ENCODE peak calls at places on chromosomes 2 and 18, in eight cellular contexts. One of them, this sample, is unnamed.

GRCh38 chr2:96523659-96524481 is 12.7 kb upstream of the ARID5A start:
- DNase-seq in mesenchymal stem cell: no peak
- DNase-seq in fibroblast of lung: no peak
- DNase-seq in MM.1S: no peak
- DNase-seq in PC-3: no peak
- DNase-seq in H9: no peak
- DNase-seq in mesendoderm: no peak
- DNase-seq in Karpas-422: no peak
- DNase-seq in this sample: no peak

GRCh38 chr2:9991829-9992273 is 40.4 kb downstream of the GRHL1 start:
- DNase-seq in H9: no peak
- DNase-seq in PC-3: peak; percentile 86
- DNase-seq in mesenchymal stem cell: no peak
- DNase-seq in Karpas-422: no peak
- DNase-seq in mesendoderm: no peak
- DNase-seq in MM.1S: no peak
- DNase-seq in fibroblast of lung: peak; percentile 38
- DNase-seq in this sample: peak; percentile 24

GRCh38 chr2:217086038-217086522 is 226.2 kb upstream of the TNP1 start:
- DNase-seq in PC-3: peak; percentile 21
- DNase-seq in H9: no peak
- DNase-seq in Karpas-422: no peak
- DNase-seq in mesendoderm: no peak
- DNase-seq in mesenchymal stem cell: peak; percentile 60
- DNase-seq in fibroblast of lung: peak; percentile 90
- DNase-seq in MM.1S: no peak
- DNase-seq in this sample: peak; percentile 89

GRCh38 chr18:78753240-78753639 is 226.4 kb upstream of the SALL3 start:
- DNase-seq in H9: peak; percentile 19
- DNase-seq in MM.1S: no peak
- DNase-seq in mesenchymal stem cell: no peak
- DNase-seq in PC-3: no peak
- DNase-seq in mesendoderm: no peak
- DNase-seq in Karpas-422: no peak
- DNase-seq in fibroblast of lung: no peak
- DNase-seq in this sample: no peak

GRCh38 chr18:79552696-79553095 is 126.9 kb upstream of the CTDP1 start:
- DNase-seq in mesendoderm: no peak
- DNase-seq in PC-3: no peak
- DNase-seq in fibroblast of lung: no peak
- DNase-seq in mesenchymal stem cell: no peak
- DNase-seq in H9: no peak
- DNase-seq in Karpas-422: no peak
- DNase-seq in MM.1S: no peak
- DNase-seq in this sample: no peak

GRCh38 chr2:110690345-110690965 is 12.6 kb upstream of the BUB1 start:
- DNase-seq in fibroblast of lung: no peak
- DNase-seq in mesenchymal stem cell: no peak
- DNase-seq in MM.1S: no peak
- DNase-seq in PC-3: no peak
- DNase-seq in H9: no peak
- DNase-seq in mesendoderm: no peak
- DNase-seq in Karpas-422: no peak
- DNase-seq in this sample: no peak

GRCh38 chr18:9066817-9067306 is 35.6 kb upstream of the NDUFV2 start:
- DNase-seq in mesenchymal stem cell: no peak
- DNase-seq in MM.1S: peak; percentile 98
- DNase-seq in Karpas-422: no peak
- DNase-seq in fibroblast of lung: no peak
- DNase-seq in PC-3: no peak
- DNase-seq in H9: no peak
- DNase-seq in mesendoderm: no peak
- DNase-seq in this sample: no peak

GRCh38 chr2:117918608-117919007 is 95.3 kb downstream of the CCDC93 start:
- DNase-seq in MM.1S: peak; percentile 99
- DNase-seq in fibroblast of lung: no peak
- DNase-seq in mesendoderm: no peak
- DNase-seq in H9: no peak
- DNase-seq in Karpas-422: peak; percentile 29
- DNase-seq in mesenchymal stem cell: no peak
- DNase-seq in PC-3: no peak
- DNase-seq in this sample: no peak

GRCh38 chr18:48600746-48601090 is 61.9 kb downstream of the CTIF start:
- DNase-seq in mesenchymal stem cell: peak; percentile 43
- DNase-seq in PC-3: no peak
- DNase-seq in mesendoderm: peak; percentile 62
- DNase-seq in H9: no peak
- DNase-seq in Karpas-422: no peak
- DNase-seq in MM.1S: no peak
- DNase-seq in fibroblast of lung: peak; percentile 48
- DNase-seq in this sample: peak; percentile 18

GRCh38 chr2:65710779-65711295 is 278.4 kb upstream of the SPRED2 start:
- DNase-seq in MM.1S: no peak
- DNase-seq in PC-3: peak; percentile 65
- DNase-seq in mesenchymal stem cell: peak; percentile 10
- DNase-seq in fibroblast of lung: peak; percentile 43
- DNase-seq in mesendoderm: peak; percentile 73
- DNase-seq in Karpas-422: peak; percentile 65
- DNase-seq in H9: peak; percentile 43
- DNase-seq in this sample: peak; percentile 25

GRCh38 chr2:238104521-238105311 is 4.6 kb downstream of the ESPNL start:
- DNase-seq in MM.1S: no peak
- DNase-seq in H9: peak; percentile 31
- DNase-seq in fibroblast of lung: no peak
- DNase-seq in PC-3: no peak
- DNase-seq in mesendoderm: no peak
- DNase-seq in mesenchymal stem cell: no peak
- DNase-seq in Karpas-422: no peak
- DNase-seq in this sample: no peak

GRCh38 chr18:43012951-43013350 is 102.5 kb downstream of the RIT2 start:
- DNase-seq in MM.1S: no peak
- DNase-seq in PC-3: no peak
- DNase-seq in Karpas-422: no peak
- DNase-seq in fibroblast of lung: no peak
- DNase-seq in mesendoderm: no peak
- DNase-seq in mesenchymal stem cell: peak; percentile 38
- DNase-seq in H9: no peak
- DNase-seq in this sample: no peak

GRCh38 chr18:6997802-6998201 is 119.8 kb downstream of the LAMA1 start:
- DNase-seq in H9: no peak
- DNase-seq in PC-3: peak; percentile 7
- DNase-seq in fibroblast of lung: no peak
- DNase-seq in mesenchymal stem cell: no peak
- DNase-seq in MM.1S: no peak
- DNase-seq in mesendoderm: no peak
- DNase-seq in Karpas-422: no peak
- DNase-seq in this sample: no peak

GRCh38 chr2:30445266-30445821 is 1.7 kb upstream of the LCLAT1 start:
- DNase-seq in MM.1S: no peak
- DNase-seq in PC-3: no peak
- DNase-seq in H9: no peak
- DNase-seq in Karpas-422: no peak
- DNase-seq in mesendoderm: no peak
- DNase-seq in fibroblast of lung: no peak
- DNase-seq in mesenchymal stem cell: no peak
- DNase-seq in this sample: no peak

GRCh38 chr2:30439879-30440278 is 7.2 kb upstream of the LCLAT1 start:
- DNase-seq in mesendoderm: no peak
- DNase-seq in MM.1S: no peak
- DNase-seq in fibroblast of lung: no peak
- DNase-seq in mesenchymal stem cell: no peak
- DNase-seq in Karpas-422: no peak
- DNase-seq in H9: no peak
- DNase-seq in PC-3: no peak
- DNase-seq in this sample: no peak

GRCh38 chr2:30441023-30441422 is 6.0 kb upstream of the LCLAT1 start:
- DNase-seq in MM.1S: no peak
- DNase-seq in PC-3: no peak
- DNase-seq in mesendoderm: peak; percentile 32
- DNase-seq in fibroblast of lung: no peak
- DNase-seq in mesenchymal stem cell: no peak
- DNase-seq in Karpas-422: no peak
- DNase-seq in H9: no peak
- DNase-seq in this sample: no peak

GRCh38 chr2:30444283-30444682 is 2.8 kb upstream of the LCLAT1 start:
- DNase-seq in Karpas-422: no peak
- DNase-seq in MM.1S: no peak
- DNase-seq in H9: no peak
- DNase-seq in mesendoderm: no peak
- DNase-seq in mesenchymal stem cell: no peak
- DNase-seq in PC-3: no peak
- DNase-seq in fibroblast of lung: no peak
- DNase-seq in this sample: no peak

GRCh38 chr2:30443081-30443480 is 4.0 kb upstream of the LCLAT1 start:
- DNase-seq in PC-3: no peak
- DNase-seq in fibroblast of lung: no peak
- DNase-seq in mesendoderm: no peak
- DNase-seq in Karpas-422: no peak
- DNase-seq in H9: no peak
- DNase-seq in MM.1S: no peak
- DNase-seq in mesenchymal stem cell: no peak
- DNase-seq in this sample: no peak
- H3K4me1 ChIP-seq in PC-3: peaks cover 12% of the 10 kb centered on the region
- H3K4me1 ChIP-seq in fibroblast of lung: peaks cover 5% of the 10 kb centered on the region
- H3K4me1 ChIP-seq in mesendoderm: peaks cover 4% of the 10 kb centered on the region
- H3K4me1 ChIP-seq in Karpas-422: peaks cover 19% of the 10 kb centered on the region
- H3K4me1 ChIP-seq in H9: no peaks in the 10 kb centered on the region
- H3K4me1 ChIP-seq in MM.1S: peaks cover 10% of the 10 kb centered on the region
- H3K4me1 ChIP-seq in mesenchymal stem cell: peaks cover 5% of the 10 kb centered on the region
- H3K4me1 ChIP-seq in this sample: peaks cover 8% of the 10 kb centered on the region

DNA sequence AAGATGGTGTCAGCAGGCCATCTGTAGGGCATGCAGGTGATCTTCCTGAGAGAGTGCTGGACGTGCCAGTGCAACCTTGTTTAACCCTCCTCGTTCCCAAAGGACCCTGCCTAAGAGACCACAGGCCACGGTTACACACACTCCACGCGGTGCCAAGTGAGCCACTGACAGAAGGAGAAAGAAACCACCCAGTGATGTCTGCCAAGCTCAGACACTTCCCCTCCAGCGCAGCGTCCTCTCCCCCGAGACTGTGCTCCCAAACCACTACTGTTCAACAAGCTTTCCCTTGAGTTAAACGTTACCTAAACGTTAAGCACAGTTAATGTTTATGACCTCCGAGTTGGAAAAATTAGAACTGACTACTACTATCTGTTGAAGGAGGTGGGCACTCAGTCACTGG is 119.1 kb upstream of the NCK2 start:
- DNase-seq in MM.1S: no peak
- DNase-seq in mesenchymal stem cell: no peak
- DNase-seq in PC-3: no peak
- DNase-seq in mesendoderm: no peak
- DNase-seq in Karpas-422: no peak
- DNase-seq in H9: no peak
- DNase-seq in fibroblast of lung: no peak
- DNase-seq in this sample: no peak
- H3K27ac ChIP-seq in MM.1S: no peak overlapping the region
- H3K27ac ChIP-seq in mesenchymal stem cell: no peak overlapping the region
- H3K27ac ChIP-seq in PC-3: no peak overlapping the region
- H3K27ac ChIP-seq in mesendoderm: no peak overlapping the region
- H3K27ac ChIP-seq in Karpas-422: no peak overlapping the region
- H3K27ac ChIP-seq in H9: no peak overlapping the region
- H3K27ac ChIP-seq in fibroblast of lung: no peak overlapping the region
- H3K27ac ChIP-seq in this sample: no peak overlapping the region

GRCh38 chr2:67936995-67937394 is 125.8 kb downstream of the C1D start:
- DNase-seq in MM.1S: no peak
- DNase-seq in Karpas-422: no peak
- DNase-seq in mesenchymal stem cell: no peak
- DNase-seq in fibroblast of lung: no peak
- DNase-seq in H9: no peak
- DNase-seq in PC-3: no peak
- DNase-seq in mesendoderm: no peak
- DNase-seq in this sample: no peak
- H3K9ac ChIP-seq in MM.1S: no peak overlapping the region
- H3K9ac ChIP-seq in Karpas-422: no peak overlapping the region
- H3K9ac ChIP-seq in mesenchymal stem cell: no peak overlapping the region
- H3K9ac ChIP-seq in fibroblast of lung: no peak overlapping the region
- H3K9ac ChIP-seq in H9: no peak overlapping the region
- H3K9ac ChIP-seq in PC-3: no peak overlapping the region
- H3K9ac ChIP-seq in mesendoderm: no peak overlapping the region
- H3K9ac ChIP-seq in this sample: no peak overlapping the region

GRCh38 chr2:200373973-200374416 is 67.5 kb downstream of the SPATS2L start:
- DNase-seq in H9: no peak
- DNase-seq in fibroblast of lung: no peak
- DNase-seq in mesendoderm: no peak
- DNase-seq in Karpas-422: peak; percentile 45
- DNase-seq in mesenchymal stem cell: no peak
- DNase-seq in MM.1S: peak; percentile 87
- DNase-seq in PC-3: peak; percentile 66
- DNase-seq in this sample: no peak

GRCh38 chr2:200378652-200379290 is 72.3 kb downstream of the SPATS2L start:
- DNase-seq in mesendoderm: no peak
- DNase-seq in mesenchymal stem cell: peak; percentile 62
- DNase-seq in Karpas-422: no peak
- DNase-seq in H9: no peak
- DNase-seq in fibroblast of lung: peak; percentile 86
- DNase-seq in MM.1S: no peak
- DNase-seq in PC-3: no peak
- DNase-seq in this sample: peak; percentile 84

GRCh38 chr2:200377143-200377773 is 70.8 kb downstream of the SPATS2L start:
- DNase-seq in H9: no peak
- DNase-seq in PC-3: no peak
- DNase-seq in mesendoderm: no peak
- DNase-seq in mesenchymal stem cell: no peak
- DNase-seq in MM.1S: no peak
- DNase-seq in Karpas-422: no peak
- DNase-seq in fibroblast of lung: no peak
- DNase-seq in this sample: no peak

GRCh38 chr2:200377774-200378336 is 71.4 kb downstream of the SPATS2L start:
- DNase-seq in MM.1S: no peak
- DNase-seq in H9: no peak
- DNase-seq in mesenchymal stem cell: no peak
- DNase-seq in PC-3: peak; percentile 21
- DNase-seq in Karpas-422: no peak
- DNase-seq in mesendoderm: peak; percentile 60
- DNase-seq in fibroblast of lung: no peak
- DNase-seq in this sample: no peak

GRCh38 chr2:200376422-200377142 is 70.1 kb downstream of the SPATS2L start:
- DNase-seq in fibroblast of lung: no peak
- DNase-seq in mesendoderm: no peak
- DNase-seq in MM.1S: peak; percentile 86
- DNase-seq in PC-3: peak; percentile 42
- DNase-seq in Karpas-422: no peak
- DNase-seq in mesenchymal stem cell: no peak
- DNase-seq in H9: no peak
- DNase-seq in this sample: no peak
- H3K4me1 ChIP-seq in fibroblast of lung: peaks cover 39% of the 10 kb centered on the region
- H3K4me1 ChIP-seq in mesendoderm: peaks cover 32% of the 10 kb centered on the region
- H3K4me1 ChIP-seq in MM.1S: peaks cover 75% of the 10 kb centered on the region
- H3K4me1 ChIP-seq in PC-3: peaks cover 63% of the 10 kb centered on the region
- H3K4me1 ChIP-seq in Karpas-422: peaks cover 38% of the 10 kb centered on the region
- H3K4me1 ChIP-seq in mesenchymal stem cell: peaks cover 22% of the 10 kb centered on the region
- H3K4me1 ChIP-seq in H9: peaks cover 24% of the 10 kb centered on the region
- H3K4me1 ChIP-seq in this sample: peaks cover 40% of the 10 kb centered on the region